ENCODE peak calls at places on chromosome 12, in eight cellular contexts. C is fibroblast of lung; T is uterus; O is A549; G is aorta; R is CD4-positive, alpha-beta T cell; E is IMR-90; A is OCI-LY7. S is an unnamed sample.

GRCh38 chr12:15752780-15753179 is 36.4 kb downstream of the EPS8 start:
- DNase-seq in C (peak), T (no peak), O (no peak), G (no peak), R (no peak), E (peak), A (no peak), S (no peak)

GRCh38 chr12:115922952-115923564 is 354.4 kb downstream of the MED13L start:
- DNase-seq in C (no peak), T (no peak), O (peak), G (no peak), R (no peak), E (no peak), A (peak), S (no peak)

GRCh38 chr12:86521870-86522269 is 265.7 kb upstream of the MGAT4C start:
- DNase-seq in C (no peak), T (no peak), O (no peak), G (no peak), R (no peak), E (no peak), A (no peak), S (no peak)

GRCh38 chr12:46494424-46494823 is 121.9 kb upstream of the SLC38A2 start:
- DNase-seq in C (peak), T (no peak), O (no peak), G (no peak), R (no peak), E (peak), A (no peak), S (no peak)

GRCh38 chr12:39623919-39624318 is 4.3 kb upstream of the ABCD2 start:
- DNase-seq in C (no peak), T (no peak), O (no peak), G (no peak), R (no peak), E (no peak), A (no peak), S (no peak)

GRCh38 chr12:71478277-71478676 is 38.7 kb downstream of the LGR5 start:
- DNase-seq in C (no peak), T (no peak), O (no peak), G (no peak), R (no peak), E (no peak), A (no peak), S (no peak)

GRCh38 chr12:107225626-107226025 is 132.3 kb upstream of the CRY1 start:
- DNase-seq in C (peak), T (no peak), O (peak), G (no peak), R (no peak), E (peak), A (no peak), S (no peak)

GRCh38 chr12:84117190-84117589 is 795.4 kb downstream of the SLC6A15 start:
- DNase-seq in C (no peak), T (no peak), O (peak), G (no peak), R (no peak), E (no peak), A (no peak), S (no peak)

GRCh38 chr12:32163596-32163995 is 56.9 kb downstream of the BICD1 start:
- DNase-seq in C (no peak), T (no peak), O (no peak), G (no peak), R (no peak), E (peak), A (no peak), S (no peak)

GRCh38 chr12:55927588-55928502 is at the start of gene PYM1:
- DNase-seq in C (peak), T (peak), O (peak), G (peak), R (peak), E (peak), A (peak), S (peak)

GRCh38 chr12:10365716-10366433 is 24.0 kb downstream of the KLRK1 start:
- DNase-seq in C (peak), T (no peak), O (no peak), G (no peak), R (no peak), E (peak), A (no peak), S (no peak)

DNA sequence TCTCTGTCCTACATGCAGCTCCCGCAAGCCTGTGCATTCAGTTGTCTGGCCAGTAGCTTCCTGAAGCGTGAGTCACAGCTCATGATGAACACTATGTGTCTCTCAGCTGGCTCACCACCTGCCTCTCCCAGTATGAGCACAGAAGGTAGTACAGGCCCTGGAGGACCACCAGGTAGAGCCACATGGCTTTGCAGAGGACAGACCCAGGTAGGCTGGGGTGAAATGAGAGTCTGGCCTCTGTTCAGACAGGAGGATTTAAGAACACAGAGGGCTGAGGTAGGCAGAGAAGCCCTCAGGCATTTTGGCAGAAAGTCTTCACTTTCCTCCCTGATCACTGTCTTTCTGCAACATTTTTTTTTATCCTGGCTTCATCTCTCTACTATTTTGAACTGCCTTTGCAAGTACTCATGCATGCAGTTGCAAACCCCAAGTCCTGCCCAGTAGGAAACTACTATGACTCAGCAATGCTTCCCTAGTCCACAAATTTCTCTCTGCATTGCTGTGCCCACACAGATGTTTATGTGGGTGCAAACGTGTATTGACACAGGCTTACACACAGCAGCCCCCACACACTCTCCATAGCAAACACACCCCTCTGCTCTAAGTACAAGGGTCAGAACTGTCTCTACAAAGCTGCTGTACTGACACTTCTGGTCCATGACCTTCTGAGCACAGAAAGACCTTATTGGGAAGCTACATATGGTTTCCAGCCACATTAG is 7.2 kb upstream of the SDR9C7 start:
- DNase-seq in C (peak), T (peak), O (peak), G (no peak), R (no peak), E (peak), A (no peak), S (no peak)
- H3K27ac ChIP-seq in C (no peak), T (peak), O (peak), G (no peak), R (no peak), E (no peak), A (no peak), S (no peak)

DNA sequence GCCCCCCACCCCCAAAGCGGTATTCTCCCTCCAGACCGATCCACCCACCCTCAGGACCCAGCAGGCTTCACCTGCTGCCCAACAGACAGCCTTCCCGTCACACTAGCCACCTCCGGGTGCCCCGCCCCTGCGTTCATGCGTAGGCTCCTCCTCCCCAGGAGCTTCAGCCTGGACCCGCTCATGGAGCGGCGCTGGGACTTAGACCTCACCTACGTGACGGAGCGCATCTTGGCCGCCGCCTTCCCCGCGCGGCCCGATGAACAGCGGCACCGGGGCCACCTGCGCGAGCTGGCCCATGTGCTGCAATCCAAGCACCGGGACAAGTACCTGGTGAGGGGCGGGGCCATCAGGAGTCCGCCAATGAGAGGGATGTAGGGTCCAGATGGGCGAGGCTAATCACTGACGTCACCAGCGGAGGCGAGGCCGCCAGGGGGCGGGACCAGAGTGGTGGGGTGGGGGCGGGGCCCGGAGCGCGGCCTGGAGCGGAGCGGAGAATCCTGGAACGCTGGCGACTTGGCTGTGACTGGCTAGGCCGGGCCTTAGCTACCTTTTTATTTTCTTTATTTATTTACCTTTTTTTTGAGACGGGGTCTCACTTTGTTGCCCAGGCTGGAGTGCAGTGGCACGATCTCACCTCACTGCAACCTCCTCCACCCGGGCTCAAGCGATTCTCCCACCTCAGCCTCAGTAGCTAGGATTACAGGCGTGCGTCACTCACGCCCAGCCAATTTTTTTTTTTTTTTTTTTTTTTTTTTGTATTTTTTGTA is 4.4 kb downstream of the TNS2 start:
- DNase-seq in C (peak), T (peak), O (peak), G (peak), R (peak), E (peak), A (peak), S (peak)
- H3K27ac ChIP-seq in C (no peak), T (peak), O (peak), G (no peak), R (peak), E (peak), A (no peak), S (peak)

DNA sequence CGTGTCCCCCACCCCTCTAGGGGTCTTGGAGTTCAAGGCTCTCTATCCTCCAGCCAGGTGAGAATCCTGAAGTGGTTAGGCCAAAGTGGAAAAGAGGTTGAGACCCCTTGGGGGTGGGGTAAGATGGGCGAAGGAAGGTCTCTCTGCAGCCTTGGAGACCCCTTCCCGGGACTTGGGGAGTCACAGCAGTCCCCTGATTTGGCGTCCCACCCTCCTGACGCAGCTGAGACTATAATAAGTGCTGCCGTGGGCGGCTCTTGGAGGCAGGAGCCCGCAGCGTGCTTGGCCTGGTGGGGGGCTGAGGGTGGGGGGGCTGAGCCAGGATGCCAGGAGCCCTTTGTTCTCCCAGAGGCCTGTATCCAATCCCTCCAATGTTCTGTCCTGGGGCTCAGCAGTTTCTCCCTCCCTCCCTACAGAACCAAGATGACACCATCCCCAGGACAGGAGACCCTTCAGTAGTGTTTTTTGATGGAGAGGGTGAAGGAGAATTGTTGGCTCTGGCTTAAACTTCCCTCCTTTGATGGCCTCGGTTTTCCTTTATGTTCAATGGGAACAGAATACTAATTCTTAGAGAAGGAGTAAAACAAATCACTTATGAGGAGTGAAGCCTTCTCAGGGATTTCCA is 1.5 kb upstream of the AGAP2 start:
- DNase-seq in C (no peak), T (no peak), O (no peak), G (no peak), R (no peak), E (no peak), A (no peak), S (peak)
- H3K27ac ChIP-seq in C (no peak), T (no peak), O (no peak), G (no peak), R (peak), E (no peak), A (no peak), S (peak)

GRCh38 chr12:34218193-34219045 is 196.1 kb downstream of the ALG10 start:
- DNase-seq in C (peak), T (peak), O (peak), G (peak), R (peak), E (peak), A (peak), S (no peak)
- H3K27ac ChIP-seq in C (no peak), T (peak), O (peak), G (no peak), R (no peak), E (no peak), A (no peak), S (no peak)

GRCh38 chr12:53064613-53065415 is 14.4 kb downstream of the SPRYD3 start:
- DNase-seq in C (no peak), T (peak), O (no peak), G (peak), R (no peak), E (no peak), A (no peak), S (no peak)
- H3K27ac ChIP-seq in C (peak), T (peak), O (peak), G (no peak), R (no peak), E (peak), A (no peak), S (peak)

S was measured in caudate nucleus.